ENCODE peak calls at places on chromosome 22, in five cellular contexts. H is body of pancreas, S is A549, V is right lobe of liver, T is gastrocnemius medialis. R is an unnamed sample.

GRCh38 chr22:30074147-30074546 is 6.1 kb upstream of the HORMAD2 start:
- ATAC-seq in H (no peak), S (no peak), V (no peak), T (no peak), R (no peak)

GRCh38 chr22:29225422-29226090 is 19.9 kb downstream of the EMID1 start:
- ATAC-seq in H (peak; percentile 57), S (peak; percentile 63), V (peak; percentile 54), T (peak; percentile 84), R (peak; percentile 86)

GRCh38 chr22:46636221-46637002 is 16.2 kb downstream of the GRAMD4 start:
- ATAC-seq in H (no peak), S (peak; percentile 14), V (peak; percentile 4), T (peak; percentile 55), R (no peak)

GRCh38 chr22:45885941-45886395 is 91.0 kb downstream of the WNT7B start:
- ATAC-seq in H (no peak), S (no peak), V (no peak), T (no peak), R (no peak)

GRCh38 chr22:22479116-22479515 is 29.4 kb downstream of the ZNF280B start:
- ATAC-seq in H (no peak), S (no peak), V (no peak), T (no peak), R (no peak)

GRCh38 chr22:41334215-41334614 is 32.9 kb downstream of the ZC3H7B start:
- ATAC-seq in H (no peak), S (no peak), V (peak; percentile 92), T (no peak), R (peak; percentile 29)

GRCh38 chr22:32830473-32830872 is 29.0 kb downstream of the TIMP3 start:
- ATAC-seq in H (peak; percentile 24), S (no peak), V (peak; percentile 80), T (peak; percentile 46), R (peak; percentile 68)

GRCh38 chr22:47841166-47841565 is 1078.7 kb downstream of the TBC1D22A start:
- ATAC-seq in H (no peak), S (no peak), V (no peak), T (no peak), R (no peak)

GRCh38 chr22:31400023-31400397 is 606 bp downstream of the DRG1 start:
- ATAC-seq in H (no peak), S (no peak), V (peak; percentile 0), T (no peak), R (no peak)

GRCh38 chr22:21447694-21448402 is 19.3 kb upstream of the TMEM191C start:
- ATAC-seq in H (peak; percentile 78), S (peak; percentile 31), V (no peak), T (no peak), R (no peak)

GRCh38 chr22:26658161-26658560 is 773 bp downstream of the MIAT start:
- ATAC-seq in H (no peak), S (peak; percentile 14), V (no peak), T (no peak), R (no peak)

GRCh38 chr22:47043835-47044721 is 281.6 kb downstream of the TBC1D22A start:
- ATAC-seq in H (peak; percentile 89), S (no peak), V (peak; percentile 40), T (no peak), R (no peak)

GRCh38 chr22:30245181-30245984 is 1.2 kb downstream of the LIF start:
- ATAC-seq in H (peak; percentile 17), S (no peak), V (peak; percentile 11), T (no peak), R (no peak)

GRCh38 chr22:21736084-21736642 is 569 bp upstream of the YPEL1 start:
- ATAC-seq in H (peak; percentile 19), S (peak; percentile 57), V (peak; percentile 39), T (peak; percentile 11), R (peak; percentile 37)

GRCh38 chr22:35314161-35314942 is 14.7 kb downstream of the TOM1 start:
- ATAC-seq in H (no peak), S (no peak), V (no peak), T (peak; percentile 12), R (no peak)

GRCh38 chr22:20833225-20833665 is 25.4 kb downstream of the PI4KA start:
- ATAC-seq in H (no peak), S (no peak), V (no peak), T (no peak), R (no peak)

GRCh38 chr22:19517171-19517500 is 7.1 kb downstream of the CLDN5 start:
- ATAC-seq in H (no peak), S (no peak), V (no peak), T (no peak), R (no peak)

GRCh38 chr22:42336527-42337227 is 66.2 kb upstream of the TCF20 start:
- ATAC-seq in H (no peak), S (no peak), V (no peak), T (no peak), R (no peak)

GRCh38 chr22:28983788-28984441 is 77.7 kb downstream of the C22orf31 start:
- ATAC-seq in H (no peak), S (no peak), V (no peak), T (no peak), R (no peak)

GRCh38 chr22:21712751-21713427 is 22.7 kb downstream of the YPEL1 start:
- ATAC-seq in H (peak; percentile 88), S (peak; percentile 97), V (peak; percentile 96), T (peak; percentile 63), R (peak; percentile 90)

GRCh38 chr22:42079319-42080251 is at the start of gene SMDT1:
- ATAC-seq in H (peak; percentile 91), S (peak; percentile 94), V (peak; percentile 93), T (peak; percentile 94), R (peak; percentile 96)

GRCh38 chr22:47144791-47145425 is 382.5 kb downstream of the TBC1D22A start:
- ATAC-seq in H (peak; percentile 72), S (no peak), V (no peak), T (no peak), R (no peak)

GRCh38 chr22:34579519-34579918 is 486.4 kb upstream of the ISX start:
- ATAC-seq in H (no peak), S (no peak), V (no peak), T (no peak), R (no peak)

GRCh38 chr22:33684059-33684458 is 236.2 kb downstream of the LARGE1 start:
- ATAC-seq in H (no peak), S (no peak), V (no peak), T (no peak), R (no peak)

GRCh38 chr22:37328017-37328416 is 45.7 kb downstream of the CYTH4 start:
- ATAC-seq in H (no peak), S (no peak), V (no peak), T (no peak), R (no peak)

GRCh38 chr22:37331811-37332536 is 49.7 kb downstream of the CYTH4 start:
- ATAC-seq in H (no peak), S (peak; percentile 48), V (no peak), T (no peak), R (no peak)

GRCh38 chr22:37331034-37331428 is 48.7 kb downstream of the CYTH4 start:
- ATAC-seq in H (no peak), S (peak; percentile 51), V (no peak), T (no peak), R (no peak)

GRCh38 chr22:37329239-37330140 is 47.2 kb downstream of the CYTH4 start:
- ATAC-seq in H (no peak), S (no peak), V (no peak), T (no peak), R (no peak)

DNA sequence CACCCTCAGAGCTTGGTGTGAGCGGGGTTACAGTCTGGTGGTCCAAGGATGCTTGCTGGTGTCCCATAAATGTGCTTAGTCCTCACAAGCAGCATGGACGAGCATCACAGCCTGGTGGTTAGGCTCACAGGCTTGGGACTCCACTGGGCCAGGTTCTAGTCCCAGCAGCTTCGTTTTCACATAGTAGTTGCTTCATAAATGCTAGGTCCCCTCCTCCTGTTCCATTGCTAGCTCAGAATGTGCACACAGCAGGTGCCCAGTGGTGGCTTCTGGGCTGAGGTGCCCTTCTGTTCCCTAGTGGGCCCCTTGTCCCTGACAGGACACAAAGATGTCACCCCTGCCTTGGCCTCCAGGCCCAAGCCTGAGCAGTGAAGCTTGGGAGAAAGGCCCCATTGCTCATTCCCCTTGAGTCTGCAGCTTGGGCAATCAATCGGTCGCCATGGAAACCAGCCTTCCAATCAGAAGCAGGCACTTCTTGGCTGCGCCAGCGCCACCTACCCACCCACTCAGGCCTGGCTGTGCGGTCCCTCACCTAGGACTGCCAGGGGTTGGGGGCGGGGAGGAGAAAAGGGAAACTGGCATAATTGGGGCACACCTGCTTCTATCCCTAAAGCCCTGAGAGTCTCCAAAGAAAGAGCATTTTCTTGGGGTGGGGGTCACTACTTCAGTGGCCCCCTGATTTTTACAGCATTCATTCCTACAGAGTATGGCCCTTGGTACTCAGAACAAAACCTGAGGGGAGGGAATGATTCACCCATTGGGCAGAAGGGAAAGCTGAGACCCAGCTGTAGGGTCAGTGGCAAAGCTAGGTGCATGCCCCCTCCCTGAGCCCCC is 48.1 kb downstream of the CYTH4 start:
- ATAC-seq in H (peak; percentile 24), S (peak; percentile 62), V (no peak), T (no peak), R (no peak)
- TF ChIP-seq CTCF in H (no peak), S (peak; percentile 24), V (no peak), T (no peak), R (no peak)

GRCh38 chr22:38699143-38699542 is 1.6 kb downstream of the JOSD1 start:
- ATAC-seq in H (no peak), S (no peak), V (no peak), T (no peak), R (no peak)
- H3K4me1 ChIP-seq in H (peaks cover 51% of the 10 kb centered on the region), S (peaks cover 53% of the 10 kb centered on the region), V (peaks cover 16% of the 10 kb centered on the region), T (peaks cover 37% of the 10 kb centered on the region), R (peaks cover 34% of the 10 kb centered on the region)

DNA sequence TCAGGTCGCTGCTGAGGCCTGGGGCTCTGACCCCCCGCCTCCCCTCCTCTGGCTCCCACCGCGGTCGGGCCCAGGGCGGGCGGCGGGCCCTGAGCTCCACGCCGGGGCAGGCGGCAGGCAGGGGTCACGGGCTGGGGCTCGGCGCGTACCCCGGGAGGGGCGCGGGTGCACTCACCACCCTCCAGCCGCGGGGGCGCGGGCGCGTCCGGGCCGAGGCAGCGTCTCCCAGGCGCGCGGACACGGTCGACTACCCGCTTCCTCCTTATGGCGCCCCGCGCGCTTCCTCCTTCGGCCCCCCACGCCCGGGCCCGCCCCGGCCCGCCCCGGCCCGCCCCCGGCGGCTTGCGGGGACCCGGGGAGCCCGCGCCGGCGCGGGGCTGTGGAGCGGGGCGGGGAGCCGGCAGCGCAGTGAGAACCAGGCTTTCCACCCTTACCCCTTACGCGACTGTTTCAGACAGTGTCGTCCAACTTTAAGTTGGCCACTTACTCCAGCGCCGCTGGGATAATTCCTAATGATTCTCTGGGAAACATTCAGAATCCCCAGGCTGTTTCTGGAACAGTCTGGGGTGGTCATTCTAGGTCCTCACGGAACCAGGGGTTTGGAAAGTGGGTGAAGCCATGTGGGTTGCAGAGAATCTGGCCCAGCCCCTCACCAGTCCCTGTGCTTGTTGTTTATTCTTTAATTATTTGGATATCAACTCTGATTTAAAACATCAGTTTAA is at the start of gene BID:
- ATAC-seq in H (peak; percentile 62), S (peak; percentile 60), V (peak; percentile 20), T (peak; percentile 35), R (peak; percentile 72)
- TF ChIP-seq POLR2A in H (no peak), S (peak; percentile 53), V (peak; percentile 57), T (peak; percentile 49), R (peak; percentile 24)

GRCh38 chr22:49431559-49431958 is 396.1 kb downstream of the BRD1 start:
- ATAC-seq in H (no peak), S (no peak), V (no peak), T (no peak), R (no peak)

GRCh38 chr22:49427341-49427740 is 400.3 kb downstream of the BRD1 start:
- ATAC-seq in H (no peak), S (no peak), V (no peak), T (no peak), R (no peak)

GRCh38 chr22:49427941-49428340 is 399.7 kb downstream of the BRD1 start:
- ATAC-seq in H (no peak), S (no peak), V (no peak), T (no peak), R (no peak)

GRCh38 chr22:49426618-49427266 is 400.9 kb downstream of the BRD1 start:
- ATAC-seq in H (no peak), S (no peak), V (no peak), T (no peak), R (no peak)

GRCh38 chr22:49429066-49429465 is 398.6 kb downstream of the BRD1 start:
- ATAC-seq in H (no peak), S (no peak), V (no peak), T (no peak), R (no peak)
- TF ChIP-seq CTCF in H (no peak), S (no peak), V (no peak), T (no peak), R (no peak)

R was measured in gastroesophageal sphincter.